ENCODE peak calls at places on chromosomes 11 and 22, in five cellular contexts. A is kidney glomerular epithelial cell, Y is tibial artery, W is neural crest cell, P is left colon. C is an unnamed sample.

GRCh38 chr11:69510471-69511357 is 29.3 kb downstream of the LINC01488 start:
- DNase-seq in A (no peak), W (no peak), P (no peak), Y (no peak), C (no peak)

GRCh38 chr11:116895053-116895757 is 57.8 kb upstream of the APOA1 start:
- DNase-seq in A (no peak), Y (no peak), P (no peak), W (peak), C (no peak)

GRCh38 chr11:45777127-45777969 is 27.6 kb upstream of the SLC35C1 start:
- DNase-seq in W (no peak), A (no peak), Y (no peak), P (no peak), C (peak)

GRCh38 chr11:33735426-33736147 is 636 bp downstream of the CD59 start:
- DNase-seq in Y (peak), P (peak), A (no peak), W (no peak), C (peak)

GRCh38 chr11:117335399-117335798 is 7.7 kb downstream of the CEP164 start:
- DNase-seq in Y (no peak), P (no peak), A (no peak), W (no peak), C (no peak)

GRCh38 chr11:44244649-44245308 is 65.2 kb downstream of the ALX4 start:
- DNase-seq in Y (no peak), P (no peak), A (no peak), W (no peak), C (no peak)

GRCh38 chr22:50000587-50001387 is 11.8 kb downstream of the IL17REL start:
- DNase-seq in W (no peak), P (no peak), Y (peak), A (no peak), C (no peak)

GRCh38 chr11:31641477-31642062 is 132.0 kb downstream of the ELP4 start:
- DNase-seq in Y (no peak), W (peak), A (peak), P (peak), C (peak)

GRCh38 chr11:119782673-119783072 is 53.7 kb upstream of the NECTIN1 start:
- DNase-seq in A (no peak), Y (no peak), P (no peak), W (no peak), C (no peak)

GRCh38 chr11:13667795-13668101 is 720 bp upstream of the FAR1 start:
- DNase-seq in A (no peak), P (no peak), Y (no peak), W (no peak), C (no peak)

GRCh38 chr11:122617297-122617696 is 38.2 kb upstream of the UBASH3B start:
- DNase-seq in Y (no peak), W (no peak), A (no peak), P (no peak), C (no peak)

GRCh38 chr11:124194696-124195418 is 11.7 kb downstream of the OR10D3 start:
- DNase-seq in P (peak), W (peak), Y (peak), A (peak), C (peak)

GRCh38 chr22:38973289-38974169 is 8.6 kb upstream of the APOBEC3B start:
- DNase-seq in W (peak), A (no peak), P (peak), Y (no peak), C (peak)

GRCh38 chr22:33922268-33922667 is 2.0 kb upstream of the LARGE1 start:
- DNase-seq in W (peak), A (peak), Y (peak), P (peak), C (peak)

GRCh38 chr22:36330655-36331305 is 57.0 kb downstream of the MYH9 start:
- DNase-seq in Y (peak), P (no peak), W (no peak), A (no peak), C (no peak)

GRCh38 chr22:39833610-39834009 is 60.0 kb downstream of the ENTHD1 start:
- DNase-seq in W (no peak), Y (no peak), A (no peak), P (no peak), C (no peak)

GRCh38 chr11:75737314-75737713 is 19.7 kb downstream of the MOGAT2 start:
- DNase-seq in P (no peak), W (no peak), A (no peak), Y (no peak), C (no peak)

GRCh38 chr11:46315033-46315738 is 32.1 kb upstream of the DGKZ start:
- DNase-seq in A (no peak), P (peak), Y (no peak), W (peak), C (peak)

GRCh38 chr22:24392218-24392931 is 35.0 kb upstream of the ADORA2A start:
- DNase-seq in P (no peak), W (no peak), Y (no peak), A (no peak), C (no peak)

GRCh38 chr11:121654506-121655480 is 202.0 kb upstream of the SORL1-AS1 start:
- DNase-seq in Y (no peak), A (no peak), W (no peak), P (no peak), C (no peak)

GRCh38 chr11:10317281-10317755 is 12.4 kb downstream of the ADM start:
- DNase-seq in A (no peak), Y (no peak), W (peak), P (no peak), C (no peak)

GRCh38 chr22:24404561-24405275 is 22.7 kb upstream of the ADORA2A start:
- DNase-seq in P (no peak), Y (peak), W (no peak), A (no peak), C (no peak)

GRCh38 chr22:36417281-36417686 is 29.5 kb upstream of the MYH9 start:
- DNase-seq in P (peak), A (no peak), Y (no peak), W (no peak), C (peak)

GRCh38 chr22:30572840-30573593 is 1.4 kb downstream of the GAL3ST1 start:
- DNase-seq in P (peak), W (peak), Y (no peak), A (peak), C (no peak)

GRCh38 chr22:45051419-45051818 is 41.6 kb upstream of the PHF21B start:
- DNase-seq in W (no peak), P (no peak), Y (no peak), A (no peak), C (no peak)

GRCh38 chr11:64607381-64608259 is 16.6 kb downstream of the SLC22A12 start:
- DNase-seq in P (peak), A (peak), W (no peak), Y (peak), C (no peak)

GRCh38 chr22:39185601-39186012 is 33.1 kb upstream of the CBX7 start:
- DNase-seq in W (peak), Y (peak), P (no peak), A (no peak), C (no peak)

GRCh38 chr22:49079743-49080500 is 747.8 kb downstream of the BRD1 start:
- DNase-seq in Y (no peak), A (no peak), P (no peak), W (no peak), C (no peak)

GRCh38 chr11:19715373-19715772 is 2.7 kb downstream of the NAV2 start:
- DNase-seq in P (no peak), Y (peak), W (no peak), A (peak), C (no peak)

GRCh38 chr11:725624-726202 is 19.7 kb downstream of the EPS8L2 start:
- DNase-seq in A (no peak), W (no peak), P (peak), Y (no peak), C (no peak)

GRCh38 chr11:74754507-74755255 is 6.0 kb downstream of the RNF169 start:
- DNase-seq in A (peak), W (no peak), P (no peak), Y (no peak), C (no peak)

GRCh38 chr11:110509485-110509884 is 79.7 kb downstream of the FDX1 start:
- DNase-seq in P (no peak), A (no peak), Y (no peak), W (no peak), C (no peak)

GRCh38 chr22:27107824-27108223 is 450.4 kb downstream of the MIAT start:
- DNase-seq in A (peak), W (no peak), P (peak), Y (peak), C (peak)

GRCh38 chr11:1218256-1218787 is 4.5 kb upstream of the MUC5B start:
- DNase-seq in A (no peak), P (peak), Y (peak), W (no peak), C (no peak)

GRCh38 chr11:22677153-22677890 is 10.9 kb downstream of the GAS2 start:
- DNase-seq in Y (no peak), W (no peak), A (no peak), P (no peak), C (no peak)

GRCh38 chr22:17921871-17922821 is 102.2 kb downstream of the MICAL3 start:
- DNase-seq in Y (no peak), A (peak), P (peak), W (no peak), C (no peak)

C was measured in stomach.